ENCODE peak calls at places on chromosomes 6 and 20, in nine cellular contexts. G, U, F, M, A, Q, Y, E and N are unnamed samples.

GRCh38 chr6:56851541-56852248 is 103.2 kb upstream of the BEND6 start:
- DNase-seq in G (no peak), U (peak), F (peak), M (peak), A (no peak), Q (peak), Y (peak), E (peak), N (no peak)

GRCh38 chr6:110545081-110545872 is 68.9 kb upstream of the SLC22A16 start:
- DNase-seq in G (no peak), U (no peak), F (no peak), M (no peak), A (no peak), Q (no peak), Y (no peak), E (no peak), N (no peak)

GRCh38 chr20:41005361-41005729 is 23.3 kb upstream of the TOP1 start:
- DNase-seq in G (peak), U (peak), F (peak), M (no peak), A (peak), Q (peak), Y (no peak), E (peak), N (no peak)

GRCh38 chr6:79048611-79049010 is 29.4 kb downstream of the PHIP start:
- DNase-seq in G (no peak), U (peak), F (no peak), M (peak), A (no peak), Q (peak), Y (no peak), E (no peak), N (no peak)

GRCh38 chr6:127532991-127533390 is 13.9 kb upstream of the MTCL3 start:
- DNase-seq in G (no peak), U (no peak), F (no peak), M (no peak), A (no peak), Q (no peak), Y (no peak), E (no peak), N (no peak)

GRCh38 chr20:10521068-10521834 is 86.1 kb downstream of the SLX4IP start:
- DNase-seq in G (no peak), U (peak), F (no peak), M (no peak), A (no peak), Q (peak), Y (no peak), E (no peak), N (no peak)

GRCh38 chr20:57250607-57251343 is 15.7 kb downstream of the BMP7 start:
- DNase-seq in G (no peak), U (no peak), F (no peak), M (no peak), A (no peak), Q (peak), Y (no peak), E (no peak), N (no peak)

GRCh38 chr6:89350281-89351037 is 2.1 kb downstream of the UBE2J1 start:
- DNase-seq in G (no peak), U (peak), F (no peak), M (no peak), A (no peak), Q (peak), Y (peak), E (no peak), N (no peak)

GRCh38 chr6:72589096-72589495 is 32.8 kb upstream of the KCNQ5 start:
- DNase-seq in G (no peak), U (no peak), F (no peak), M (no peak), A (no peak), Q (peak), Y (no peak), E (no peak), N (no peak)

GRCh38 chr6:26332408-26332807 is 32.6 kb upstream of the BTN3A2 start:
- DNase-seq in G (no peak), U (no peak), F (no peak), M (no peak), A (no peak), Q (no peak), Y (no peak), E (no peak), N (no peak)

GRCh38 chr6:149313070-149313469 is 4.4 kb upstream of the TAB2 start:
- DNase-seq in G (no peak), U (no peak), F (no peak), M (no peak), A (no peak), Q (no peak), Y (no peak), E (no peak), N (no peak)

GRCh38 chr6:7106752-7107577 is 796 bp upstream of the RREB1 start:
- DNase-seq in G (no peak), U (peak), F (peak), M (peak), A (peak), Q (no peak), Y (peak), E (peak), N (peak)

GRCh38 chr6:56851104-56851503 is 103.8 kb upstream of the BEND6 start:
- DNase-seq in G (no peak), U (peak), F (no peak), M (peak), A (no peak), Q (peak), Y (no peak), E (no peak), N (no peak)

GRCh38 chr6:135937126-135937525 is 85.6 kb downstream of the PDE7B start:
- DNase-seq in G (no peak), U (no peak), F (no peak), M (no peak), A (no peak), Q (no peak), Y (no peak), E (no peak), N (no peak)

GRCh38 chr6:24287239-24287638 is 70.6 kb downstream of the DCDC2 start:
- DNase-seq in G (no peak), U (no peak), F (no peak), M (no peak), A (no peak), Q (no peak), Y (no peak), E (no peak), N (no peak)

GRCh38 chr6:36129889-36130671 is at the start of gene MAPK13:
- DNase-seq in G (no peak), U (no peak), F (no peak), M (peak), A (no peak), Q (peak), Y (peak), E (peak), N (peak)

DNA sequence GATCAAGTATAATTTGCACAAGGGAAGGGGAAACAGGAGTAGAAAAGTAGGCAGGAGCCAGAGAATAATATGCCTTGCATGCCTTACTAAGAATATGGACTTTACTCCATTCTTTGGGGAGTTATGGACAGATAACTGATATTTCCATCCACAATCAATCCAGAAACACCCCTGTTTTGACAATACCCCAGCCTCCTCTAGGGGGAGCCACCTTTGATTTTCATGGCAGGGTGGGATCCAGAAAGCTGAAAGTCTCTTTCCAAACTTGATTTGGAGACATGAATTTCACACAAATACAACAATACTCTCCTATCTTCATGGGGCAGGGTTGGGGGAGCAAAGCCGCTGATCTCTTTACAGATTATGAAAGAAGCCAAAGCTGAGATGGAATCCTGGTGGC is 404.1 kb downstream of the FOXA2 start:
- DNase-seq in G (no peak), U (no peak), F (no peak), M (peak), A (no peak), Q (no peak), Y (no peak), E (no peak), N (no peak)
- TF ChIP-seq CTCF in G (no peak), U (no peak), F (no peak), M (peak), A (no peak), Q (no peak), Y (peak), E (no peak), N (no peak)

DNA sequence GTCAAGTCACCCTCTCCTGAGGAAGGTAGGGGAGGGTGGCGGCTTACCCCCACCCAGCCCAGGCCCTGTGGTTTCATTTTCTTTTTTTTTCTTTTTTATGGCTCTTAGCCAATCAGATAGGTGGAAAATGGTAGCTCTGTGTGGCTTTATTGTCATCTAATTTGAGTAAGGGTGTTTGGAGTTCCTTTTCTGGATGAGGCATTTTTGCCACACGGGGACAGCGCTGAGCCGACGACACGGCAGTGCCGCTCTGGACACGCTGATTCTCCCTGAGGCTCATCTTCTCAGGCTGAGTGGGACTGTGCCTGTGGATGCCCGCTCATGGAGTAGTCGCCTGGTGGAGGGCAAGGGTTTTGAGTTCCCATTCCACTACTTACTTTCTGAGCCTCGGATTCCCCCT is 37.6 kb upstream of the ANGPT4 start:
- DNase-seq in G (no peak), U (peak), F (no peak), M (no peak), A (peak), Q (no peak), Y (no peak), E (no peak), N (no peak)
- TF ChIP-seq CTCF in G (peak), U (peak), F (no peak), M (peak), A (peak), Q (peak), Y (no peak), E (peak), N (no peak)

DNA sequence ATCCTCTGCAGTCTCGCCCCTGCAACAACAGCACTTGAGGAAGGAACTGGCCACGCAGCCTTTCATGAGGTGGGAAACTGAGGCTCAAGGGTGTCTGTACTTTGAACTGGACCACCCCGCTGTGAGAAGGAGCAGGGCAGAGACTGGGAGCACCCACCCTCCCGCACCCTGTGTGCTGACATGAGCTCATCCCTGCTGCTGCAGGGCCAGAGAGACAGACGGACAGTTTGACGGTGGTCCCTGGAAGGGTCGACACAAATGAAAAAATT is 16.9 kb upstream of the MRGBP start:
- DNase-seq in G (no peak), U (no peak), F (no peak), M (no peak), A (no peak), Q (no peak), Y (no peak), E (no peak), N (no peak)
- TF ChIP-seq CTCF in G (no peak), U (no peak), F (no peak), M (no peak), A (no peak), Q (no peak), Y (no peak), E (no peak), N (no peak)

DNA sequence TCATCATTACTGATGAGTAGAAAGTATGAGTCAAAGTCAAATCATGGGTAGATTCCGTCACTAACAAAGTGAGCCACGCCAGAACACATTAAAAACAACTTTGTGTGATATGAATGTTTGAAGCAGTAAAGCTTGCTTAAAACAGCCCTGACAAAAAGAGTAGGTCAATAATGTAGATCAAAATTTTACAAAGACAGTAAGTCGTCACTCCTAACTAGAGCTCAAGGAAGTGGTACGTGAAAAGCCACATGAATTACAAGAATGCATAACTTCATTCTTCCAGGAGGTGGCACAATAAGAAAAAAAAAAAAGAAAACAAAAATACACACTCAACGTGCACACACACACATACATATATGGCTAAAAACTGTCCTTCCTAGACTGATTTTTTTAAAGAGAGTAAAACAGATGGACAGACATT is 69.9 kb downstream of the HACE1 start:
- DNase-seq in G (no peak), U (peak), F (no peak), M (no peak), A (no peak), Q (peak), Y (peak), E (no peak), N (no peak)
- TF ChIP-seq CTCF in G (peak), U (peak), F (no peak), M (peak), A (no peak), Q (no peak), Y (peak), E (peak), N (no peak)